ENCODE peak calls at places on chromosomes 12 and 14, in ten cellular contexts. L, V, D, Y, S, H, J, F, Q and N are unnamed samples. For H3K36me3, the result is how much of the 10 kb centered on the place peaks cover.

GRCh38 chr14:98808494-98809407 is 463.2 kb downstream of the BCL11B start:
- DNase-seq in Q (no peak), V (no peak), D (no peak), Y (no peak), H (no peak), F (peak), J (no peak), S (no peak), L (no peak), N (no peak)

GRCh38 chr14:27243360-27243759 is 645.5 kb upstream of the NOVA1 start:
- DNase-seq in D (no peak), Y (no peak), F (no peak), S (no peak), H (no peak), Q (no peak), L (no peak), J (no peak), V (no peak), N (no peak)

GRCh38 chr14:37089410-37089809 is 83.0 kb downstream of the SLC25A21 start:
- DNase-seq in H (no peak), D (no peak), Y (no peak), S (no peak), V (peak), Q (no peak), J (no peak), F (no peak), L (no peak), N (no peak)

GRCh38 chr14:35534130-35534883 is at the start of gene INSM2:
- DNase-seq in L (peak), Q (no peak), F (peak), Y (peak), J (no peak), D (no peak), V (no peak), H (no peak), S (peak), N (peak)

GRCh38 chr14:58488550-58488949 is 61.0 kb downstream of the KIAA0586 start:
- DNase-seq in F (no peak), Q (peak), D (no peak), J (no peak), H (no peak), L (no peak), S (peak), Y (peak), V (no peak), N (no peak)

GRCh38 chr14:97380539-97380941 is 583.4 kb downstream of the VRK1 start:
- DNase-seq in L (no peak), Q (no peak), F (no peak), J (no peak), V (no peak), H (no peak), D (peak), S (no peak), Y (no peak), N (no peak)

GRCh38 chr14:91897121-91897701 is 29.9 kb upstream of the TC2N start:
- DNase-seq in L (no peak), D (no peak), Q (no peak), J (no peak), Y (peak), V (peak), S (peak), H (peak), F (peak), N (no peak)

GRCh38 chr12:55818140-55818728 is 393 bp downstream of the ORMDL2 start:
- DNase-seq in V (no peak), S (no peak), L (no peak), H (peak), D (peak), F (no peak), Y (peak), J (no peak), Q (no peak), N (no peak)

GRCh38 chr12:24482882-24483604 is 465.9 kb downstream of the BCAT1 start:
- DNase-seq in Q (no peak), V (no peak), D (no peak), Y (no peak), J (no peak), L (no peak), S (peak), H (no peak), F (no peak), N (no peak)

GRCh38 chr12:38689704-38690103 is 215.7 kb downstream of the CPNE8 start:
- DNase-seq in F (no peak), V (no peak), D (no peak), Y (peak), S (no peak), J (no peak), H (no peak), L (no peak), Q (no peak), N (no peak)

GRCh38 chr14:92294506-92294905 is 28.5 kb upstream of the SLC24A4 start:
- DNase-seq in V (no peak), D (no peak), Q (no peak), H (no peak), J (no peak), L (no peak), F (no peak), S (no peak), Y (peak), N (no peak)

GRCh38 chr12:12812605-12813119 is 484 bp upstream of the DDX47 start:
- DNase-seq in H (no peak), Y (no peak), V (no peak), F (no peak), D (no peak), J (no peak), Q (no peak), L (no peak), S (no peak), N (no peak)

GRCh38 chr12:101086490-101086889 is 123.5 kb downstream of the SLC5A8 start:
- DNase-seq in S (peak), Y (peak), L (no peak), V (no peak), D (no peak), Q (peak), F (no peak), J (no peak), H (no peak), N (no peak)

GRCh38 chr14:22650960-22651521 is 6.9 kb upstream of the OR6J1 start:
- DNase-seq in Q (peak), V (no peak), F (no peak), D (no peak), L (no peak), Y (peak), S (no peak), J (no peak), H (no peak), N (no peak)

GRCh38 chr12:51773145-51773869 is 75.2 kb downstream of the FIGNL2 start:
- DNase-seq in J (no peak), H (no peak), L (no peak), Y (peak), Q (no peak), V (no peak), D (no peak), F (no peak), S (peak), N (no peak)

GRCh38 chr12:1929985-1930815 is 11.7 kb upstream of the CACNA2D4 start:
- DNase-seq in Q (no peak), V (no peak), L (no peak), F (no peak), Y (no peak), D (no peak), S (no peak), J (no peak), H (peak), N (no peak)

GRCh38 chr12:124466200-124467128 is 100.9 kb downstream of the NCOR2 start:
- DNase-seq in J (peak), V (no peak), S (peak), Y (peak), F (no peak), Q (peak), H (no peak), L (no peak), D (peak), N (peak)

DNA sequence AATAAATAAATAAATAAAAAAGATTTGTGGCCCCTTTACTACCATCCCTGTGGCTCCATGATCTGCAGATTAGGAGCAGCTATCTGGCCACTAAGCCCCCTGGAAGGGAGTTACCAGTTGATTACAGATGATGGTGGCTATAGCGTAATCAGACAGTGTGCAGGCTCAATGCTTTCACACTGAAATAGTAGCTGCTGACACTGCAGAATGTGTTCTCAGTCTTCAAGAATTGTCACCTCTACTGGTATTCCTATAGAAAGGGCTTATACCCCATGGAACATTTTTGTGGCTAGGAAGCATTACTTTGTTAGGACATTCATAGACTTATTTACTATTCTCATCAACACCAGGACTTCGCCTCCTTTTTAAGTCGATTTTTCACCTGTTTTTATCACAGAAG is 30.9 kb downstream of the DCAF4 start:
- DNase-seq in L (no peak), F (no peak), Q (no peak), V (no peak), J (no peak), H (no peak), S (no peak), Y (no peak), D (no peak), N (no peak)
- H3K36me3 ChIP-seq in L (under half), F (under half), Q (under half), V (under half), J (under half), H (under half), S (under half), Y (under half), D (under half), N (under half)

GRCh38 chr12:121251838-121252237 is 41.9 kb downstream of the P2RX4 start:
- DNase-seq in F (no peak), S (no peak), D (no peak), H (no peak), J (no peak), Y (no peak), L (no peak), Q (no peak), V (no peak), N (no peak)
- H3K36me3 ChIP-seq in F (under half), S (half or more), D (under half), H (under half), J (under half), Y (under half), L (under half), Q (under half), V (under half), N (under half)

GRCh38 chr12:120713861-120714482 is 3.7 kb downstream of the UNC119B start:
- DNase-seq in H (peak), Y (peak), J (peak), L (peak), Q (peak), F (peak), S (peak), V (peak), D (peak), N (peak)

GRCh38 chr12:120711411-120711810 is 1.2 kb downstream of the UNC119B start:
- DNase-seq in H (no peak), J (no peak), Q (no peak), F (no peak), Y (peak), L (peak), D (no peak), V (no peak), S (no peak), N (no peak)

GRCh38 chr12:120710805-120711296 is 593 bp downstream of the UNC119B start:
- DNase-seq in S (no peak), Y (peak), D (peak), J (no peak), L (peak), Q (no peak), V (no peak), F (peak), H (peak), N (peak)

GRCh38 chr12:120709976-120710804 is at the start of gene UNC119B:
- DNase-seq in Q (peak), F (peak), H (peak), V (peak), D (peak), S (peak), J (peak), Y (peak), L (peak), N (peak)

GRCh38 chr12:120712654-120713053 is 2.4 kb downstream of the UNC119B start:
- DNase-seq in F (no peak), H (no peak), Q (no peak), J (no peak), D (no peak), S (no peak), Y (no peak), L (no peak), V (no peak), N (no peak)
- H3K36me3 ChIP-seq in F (under half), H (under half), Q (under half), J (under half), D (under half), S (under half), Y (under half), L (under half), V (under half), N (under half)

GRCh38 chr14:74535756-74536325 is 42.3 kb downstream of the ISCA2 start:
- DNase-seq in J (no peak), V (no peak), H (no peak), F (no peak), L (no peak), Q (no peak), D (no peak), S (no peak), Y (no peak), N (no peak)
- H3K36me3 ChIP-seq in J (under half), V (under half), H (under half), F (under half), L (under half), Q (under half), D (under half), S (under half), Y (under half), N (under half)

GRCh38 chr14:67387195-67387594 is 24.8 kb downstream of the PLEK2 start:
- DNase-seq in L (no peak), V (no peak), D (no peak), S (peak), Q (peak), Y (peak), J (no peak), H (no peak), F (no peak), N (no peak)
- H3K36me3 ChIP-seq in L (under half), V (under half), D (under half), S (under half), Q (under half), Y (under half), J (under half), H (under half), F (under half), N (under half)

DNA sequence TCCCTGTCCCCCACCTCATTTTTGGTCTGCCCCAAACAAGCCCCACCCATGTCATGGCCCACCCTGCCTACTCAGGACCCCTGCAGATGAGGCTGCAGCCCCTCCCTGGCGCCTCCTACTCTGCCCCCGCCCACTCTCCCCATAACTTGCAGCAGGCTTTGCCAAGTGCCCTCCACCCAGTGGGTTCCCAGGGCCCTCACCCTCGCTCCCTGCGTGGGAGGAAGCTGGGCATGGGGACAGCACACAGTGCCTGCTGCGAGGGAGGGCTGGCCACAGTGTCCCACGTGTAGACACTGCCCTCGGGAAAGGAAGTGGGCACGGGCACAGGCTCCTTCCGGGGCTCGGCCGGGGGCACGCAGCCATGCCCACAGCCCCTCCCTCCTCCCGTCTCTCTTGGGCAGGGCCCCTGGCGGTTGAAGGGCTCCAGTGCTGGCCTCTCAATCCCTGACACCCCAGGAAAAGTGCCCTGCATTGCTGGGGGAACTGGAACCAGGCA is 9.4 kb downstream of the AKT1 start:
- DNase-seq in Q (no peak), L (no peak), J (no peak), V (no peak), S (no peak), Y (no peak), F (no peak), H (no peak), D (no peak), N (no peak)
- H3K36me3 ChIP-seq in Q (under half), L (under half), J (under half), V (under half), S (under half), Y (under half), F (under half), H (under half), D (under half), N (under half)